ENCODE peak calls at places on chromosomes 16 and 17, in seven cellular contexts. One of them, this sample, is unnamed.

GRCh38 chr17:9512323-9513168 is 63.1 kb downstream of the STX8 start:
- DNase-seq in GM03348: no peak
- DNase-seq in activated CD4-positive, alpha-beta T cell treated with anti-CD3 and anti-CD28 coated beads, Interleukin-2, amount 10 ng/mL, durations not matched to agents 7 days and 5 days: no peak
- DNase-seq in sigmoid colon: no peak
- DNase-seq in T-cell: no peak
- DNase-seq in CD8-positive, alpha-beta T cell: no peak
- DNase-seq in stomach: no peak
- DNase-seq in this sample: peak

GRCh38 chr17:13584701-13585080 is 17.0 kb downstream of the HS3ST3A1 start:
- DNase-seq in GM03348: no peak
- DNase-seq in activated CD4-positive, alpha-beta T cell treated with anti-CD3 and anti-CD28 coated beads, Interleukin-2, amount 10 ng/mL, durations not matched to agents 7 days and 5 days: no peak
- DNase-seq in sigmoid colon: no peak
- DNase-seq in T-cell: no peak
- DNase-seq in CD8-positive, alpha-beta T cell: no peak
- DNase-seq in stomach: no peak
- DNase-seq in this sample: peak

GRCh38 chr17:36088559-36089376 is 1.2 kb downstream of the CCL3 start:
- DNase-seq in GM03348: no peak
- DNase-seq in activated CD4-positive, alpha-beta T cell treated with anti-CD3 and anti-CD28 coated beads, Interleukin-2, amount 10 ng/mL, durations not matched to agents 7 days and 5 days: no peak
- DNase-seq in sigmoid colon: no peak
- DNase-seq in T-cell: no peak
- DNase-seq in CD8-positive, alpha-beta T cell: no peak
- DNase-seq in stomach: no peak
- DNase-seq in this sample: no peak

GRCh38 chr16:9092963-9093477 is 1.6 kb downstream of the HAPSTR1 start:
- DNase-seq in GM03348: no peak
- DNase-seq in activated CD4-positive, alpha-beta T cell treated with anti-CD3 and anti-CD28 coated beads, Interleukin-2, amount 10 ng/mL, durations not matched to agents 7 days and 5 days: peak
- DNase-seq in sigmoid colon: peak
- DNase-seq in T-cell: peak
- DNase-seq in CD8-positive, alpha-beta T cell: peak
- DNase-seq in stomach: peak
- DNase-seq in this sample: peak

GRCh38 chr16:59988591-59988990 is 1254.5 kb upstream of the GOT2 start:
- DNase-seq in GM03348: no peak
- DNase-seq in activated CD4-positive, alpha-beta T cell treated with anti-CD3 and anti-CD28 coated beads, Interleukin-2, amount 10 ng/mL, durations not matched to agents 7 days and 5 days: no peak
- DNase-seq in sigmoid colon: no peak
- DNase-seq in T-cell: no peak
- DNase-seq in CD8-positive, alpha-beta T cell: no peak
- DNase-seq in stomach: no peak
- DNase-seq in this sample: no peak

GRCh38 chr17:1060991-1061390 is 64.1 kb downstream of the TIMM22 start:
- DNase-seq in GM03348: peak
- DNase-seq in activated CD4-positive, alpha-beta T cell treated with anti-CD3 and anti-CD28 coated beads, Interleukin-2, amount 10 ng/mL, durations not matched to agents 7 days and 5 days: peak
- DNase-seq in sigmoid colon: peak
- DNase-seq in T-cell: no peak
- DNase-seq in CD8-positive, alpha-beta T cell: peak
- DNase-seq in stomach: peak
- DNase-seq in this sample: peak

GRCh38 chr16:51287231-51287630 is 136.2 kb upstream of the SALL1 start:
- DNase-seq in GM03348: no peak
- DNase-seq in activated CD4-positive, alpha-beta T cell treated with anti-CD3 and anti-CD28 coated beads, Interleukin-2, amount 10 ng/mL, durations not matched to agents 7 days and 5 days: no peak
- DNase-seq in sigmoid colon: no peak
- DNase-seq in T-cell: no peak
- DNase-seq in CD8-positive, alpha-beta T cell: no peak
- DNase-seq in stomach: no peak
- DNase-seq in this sample: no peak

GRCh38 chr16:3458278-3458851 is 14.9 kb downstream of the NAA60 start:
- DNase-seq in GM03348: peak
- DNase-seq in activated CD4-positive, alpha-beta T cell treated with anti-CD3 and anti-CD28 coated beads, Interleukin-2, amount 10 ng/mL, durations not matched to agents 7 days and 5 days: no peak
- DNase-seq in sigmoid colon: no peak
- DNase-seq in T-cell: no peak
- DNase-seq in CD8-positive, alpha-beta T cell: no peak
- DNase-seq in stomach: no peak
- DNase-seq in this sample: peak

GRCh38 chr17:7587420-7587786 is 2.5 kb downstream of the SOX15 start:
- DNase-seq in GM03348: peak
- DNase-seq in activated CD4-positive, alpha-beta T cell treated with anti-CD3 and anti-CD28 coated beads, Interleukin-2, amount 10 ng/mL, durations not matched to agents 7 days and 5 days: no peak
- DNase-seq in sigmoid colon: no peak
- DNase-seq in T-cell: no peak
- DNase-seq in CD8-positive, alpha-beta T cell: no peak
- DNase-seq in stomach: no peak
- DNase-seq in this sample: peak

GRCh38 chr16:83068686-83069085 is 441.9 kb downstream of the CDH13 start:
- DNase-seq in GM03348: peak
- DNase-seq in activated CD4-positive, alpha-beta T cell treated with anti-CD3 and anti-CD28 coated beads, Interleukin-2, amount 10 ng/mL, durations not matched to agents 7 days and 5 days: no peak
- DNase-seq in sigmoid colon: no peak
- DNase-seq in T-cell: no peak
- DNase-seq in CD8-positive, alpha-beta T cell: no peak
- DNase-seq in stomach: no peak
- DNase-seq in this sample: peak

GRCh38 chr17:66351053-66351452 is 48.6 kb downstream of the PRKCA start:
- DNase-seq in GM03348: no peak
- DNase-seq in activated CD4-positive, alpha-beta T cell treated with anti-CD3 and anti-CD28 coated beads, Interleukin-2, amount 10 ng/mL, durations not matched to agents 7 days and 5 days: no peak
- DNase-seq in sigmoid colon: peak
- DNase-seq in T-cell: no peak
- DNase-seq in CD8-positive, alpha-beta T cell: no peak
- DNase-seq in stomach: peak
- DNase-seq in this sample: no peak

GRCh38 chr17:1880851-1881630 is 51.2 kb downstream of the RPA1 start:
- DNase-seq in GM03348: no peak
- DNase-seq in activated CD4-positive, alpha-beta T cell treated with anti-CD3 and anti-CD28 coated beads, Interleukin-2, amount 10 ng/mL, durations not matched to agents 7 days and 5 days: no peak
- DNase-seq in sigmoid colon: no peak
- DNase-seq in T-cell: no peak
- DNase-seq in CD8-positive, alpha-beta T cell: no peak
- DNase-seq in stomach: no peak
- DNase-seq in this sample: no peak

GRCh38 chr17:45841883-45842525 is 2.7 kb upstream of the SPPL2C start:
- DNase-seq in GM03348: no peak
- DNase-seq in activated CD4-positive, alpha-beta T cell treated with anti-CD3 and anti-CD28 coated beads, Interleukin-2, amount 10 ng/mL, durations not matched to agents 7 days and 5 days: no peak
- DNase-seq in sigmoid colon: no peak
- DNase-seq in T-cell: no peak
- DNase-seq in CD8-positive, alpha-beta T cell: no peak
- DNase-seq in stomach: no peak
- DNase-seq in this sample: no peak

GRCh38 chr16:17395849-17396480 is 74.8 kb downstream of the XYLT1 start:
- DNase-seq in GM03348: peak
- DNase-seq in activated CD4-positive, alpha-beta T cell treated with anti-CD3 and anti-CD28 coated beads, Interleukin-2, amount 10 ng/mL, durations not matched to agents 7 days and 5 days: no peak
- DNase-seq in sigmoid colon: peak
- DNase-seq in T-cell: no peak
- DNase-seq in CD8-positive, alpha-beta T cell: no peak
- DNase-seq in stomach: peak
- DNase-seq in this sample: peak

GRCh38 chr17:59425085-59425901 is 93.8 kb downstream of the YPEL2 start:
- DNase-seq in GM03348: peak
- DNase-seq in activated CD4-positive, alpha-beta T cell treated with anti-CD3 and anti-CD28 coated beads, Interleukin-2, amount 10 ng/mL, durations not matched to agents 7 days and 5 days: no peak
- DNase-seq in sigmoid colon: peak
- DNase-seq in T-cell: no peak
- DNase-seq in CD8-positive, alpha-beta T cell: no peak
- DNase-seq in stomach: no peak
- DNase-seq in this sample: peak

GRCh38 chr16:16930309-16931000 is 540.3 kb downstream of the XYLT1 start:
- DNase-seq in GM03348: no peak
- DNase-seq in activated CD4-positive, alpha-beta T cell treated with anti-CD3 and anti-CD28 coated beads, Interleukin-2, amount 10 ng/mL, durations not matched to agents 7 days and 5 days: no peak
- DNase-seq in sigmoid colon: no peak
- DNase-seq in T-cell: no peak
- DNase-seq in CD8-positive, alpha-beta T cell: no peak
- DNase-seq in stomach: no peak
- DNase-seq in this sample: no peak

GRCh38 chr17:77804796-77805426 is 153.6 kb upstream of the TNRC6C start:
- DNase-seq in GM03348: no peak
- DNase-seq in activated CD4-positive, alpha-beta T cell treated with anti-CD3 and anti-CD28 coated beads, Interleukin-2, amount 10 ng/mL, durations not matched to agents 7 days and 5 days: no peak
- DNase-seq in sigmoid colon: peak
- DNase-seq in T-cell: no peak
- DNase-seq in CD8-positive, alpha-beta T cell: no peak
- DNase-seq in stomach: no peak
- DNase-seq in this sample: no peak

GRCh38 chr17:1703063-1703462 is 7.1 kb downstream of the TLCD2 start:
- DNase-seq in GM03348: no peak
- DNase-seq in activated CD4-positive, alpha-beta T cell treated with anti-CD3 and anti-CD28 coated beads, Interleukin-2, amount 10 ng/mL, durations not matched to agents 7 days and 5 days: no peak
- DNase-seq in sigmoid colon: no peak
- DNase-seq in T-cell: no peak
- DNase-seq in CD8-positive, alpha-beta T cell: no peak
- DNase-seq in stomach: no peak
- DNase-seq in this sample: no peak

GRCh38 chr16:2008009-2008526 is 1.6 kb downstream of the ZNF598 start:
- DNase-seq in GM03348: peak
- DNase-seq in activated CD4-positive, alpha-beta T cell treated with anti-CD3 and anti-CD28 coated beads, Interleukin-2, amount 10 ng/mL, durations not matched to agents 7 days and 5 days: peak
- DNase-seq in sigmoid colon: no peak
- DNase-seq in T-cell: peak
- DNase-seq in CD8-positive, alpha-beta T cell: no peak
- DNase-seq in stomach: no peak
- DNase-seq in this sample: peak

GRCh38 chr16:85614338-85615013 is 1.4 kb downstream of the GSE1 start:
- DNase-seq in GM03348: no peak
- DNase-seq in activated CD4-positive, alpha-beta T cell treated with anti-CD3 and anti-CD28 coated beads, Interleukin-2, amount 10 ng/mL, durations not matched to agents 7 days and 5 days: no peak
- DNase-seq in sigmoid colon: no peak
- DNase-seq in T-cell: peak
- DNase-seq in CD8-positive, alpha-beta T cell: no peak
- DNase-seq in stomach: no peak
- DNase-seq in this sample: no peak

GRCh38 chr17:13568746-13569739 is 32.7 kb downstream of the HS3ST3A1 start:
- DNase-seq in GM03348: peak
- DNase-seq in activated CD4-positive, alpha-beta T cell treated with anti-CD3 and anti-CD28 coated beads, Interleukin-2, amount 10 ng/mL, durations not matched to agents 7 days and 5 days: no peak
- DNase-seq in sigmoid colon: no peak
- DNase-seq in T-cell: no peak
- DNase-seq in CD8-positive, alpha-beta T cell: no peak
- DNase-seq in stomach: no peak
- DNase-seq in this sample: no peak

GRCh38 chr17:28912281-28912937 is 9.5 kb upstream of the DHRS13 start:
- DNase-seq in GM03348: no peak
- DNase-seq in activated CD4-positive, alpha-beta T cell treated with anti-CD3 and anti-CD28 coated beads, Interleukin-2, amount 10 ng/mL, durations not matched to agents 7 days and 5 days: no peak
- DNase-seq in sigmoid colon: no peak
- DNase-seq in T-cell: peak
- DNase-seq in CD8-positive, alpha-beta T cell: no peak
- DNase-seq in stomach: no peak
- DNase-seq in this sample: no peak

GRCh38 chr16:50326835-50327465 is 41.8 kb downstream of the BRD7 start:
- DNase-seq in GM03348: peak
- DNase-seq in activated CD4-positive, alpha-beta T cell treated with anti-CD3 and anti-CD28 coated beads, Interleukin-2, amount 10 ng/mL, durations not matched to agents 7 days and 5 days: peak
- DNase-seq in sigmoid colon: no peak
- DNase-seq in T-cell: peak
- DNase-seq in CD8-positive, alpha-beta T cell: peak
- DNase-seq in stomach: no peak
- DNase-seq in this sample: peak

GRCh38 chr17:55144518-55144917 is 120.2 kb upstream of the HLF start:
- DNase-seq in GM03348: no peak
- DNase-seq in activated CD4-positive, alpha-beta T cell treated with anti-CD3 and anti-CD28 coated beads, Interleukin-2, amount 10 ng/mL, durations not matched to agents 7 days and 5 days: no peak
- DNase-seq in sigmoid colon: no peak
- DNase-seq in T-cell: no peak
- DNase-seq in CD8-positive, alpha-beta T cell: no peak
- DNase-seq in stomach: no peak
- DNase-seq in this sample: no peak

GRCh38 chr16:30534368-30535105 is at the start of gene ZNF747:
- DNase-seq in GM03348: peak
- DNase-seq in activated CD4-positive, alpha-beta T cell treated with anti-CD3 and anti-CD28 coated beads, Interleukin-2, amount 10 ng/mL, durations not matched to agents 7 days and 5 days: peak
- DNase-seq in sigmoid colon: peak
- DNase-seq in T-cell: peak
- DNase-seq in CD8-positive, alpha-beta T cell: peak
- DNase-seq in stomach: peak
- DNase-seq in this sample: peak

GRCh38 chr17:82407255-82407654 is 10.9 kb upstream of the HEXD start:
- DNase-seq in GM03348: no peak
- DNase-seq in activated CD4-positive, alpha-beta T cell treated with anti-CD3 and anti-CD28 coated beads, Interleukin-2, amount 10 ng/mL, durations not matched to agents 7 days and 5 days: no peak
- DNase-seq in sigmoid colon: no peak
- DNase-seq in T-cell: no peak
- DNase-seq in CD8-positive, alpha-beta T cell: no peak
- DNase-seq in stomach: peak
- DNase-seq in this sample: no peak

GRCh38 chr16:79826732-79827514 is 226.4 kb upstream of the MAF start:
- DNase-seq in GM03348: no peak
- DNase-seq in activated CD4-positive, alpha-beta T cell treated with anti-CD3 and anti-CD28 coated beads, Interleukin-2, amount 10 ng/mL, durations not matched to agents 7 days and 5 days: no peak
- DNase-seq in sigmoid colon: no peak
- DNase-seq in T-cell: no peak
- DNase-seq in CD8-positive, alpha-beta T cell: no peak
- DNase-seq in stomach: no peak
- DNase-seq in this sample: peak

This sample was measured in fibroblast of villous mesenchyme.